ENCODE peak calls at places on chromosome 6, in four cellular contexts. U is H7, I is breast epithelium, M is OCI-LY7. H is an unnamed sample. For H3K36me3, the result is how much of the 10 kb centered on the place peaks cover.

GRCh38 chr6:30175765-30176164 is 12.4 kb downstream of the TRIM15 start:
- DNase-seq in M (no peak), U (no peak), I (no peak), H (no peak)

GRCh38 chr6:144219056-144219685 is 66.0 kb upstream of the UTRN start:
- DNase-seq in M (peak), U (peak), I (no peak), H (peak)

GRCh38 chr6:163572612-163573011 is 158.1 kb downstream of the QKI start:
- DNase-seq in M (no peak), U (no peak), I (no peak), H (no peak)

GRCh38 chr6:31651602-31652191 is 764 bp downstream of the BAG6 start:
- DNase-seq in U (peak), M (no peak), I (no peak), H (no peak)

GRCh38 chr6:34817337-34817910 is 25.5 kb downstream of the BLTP3A start:
- DNase-seq in U (no peak), I (no peak), M (no peak), H (no peak)

GRCh38 chr6:2780109-2780730 is 15.0 kb downstream of the WRNIP1 start:
- DNase-seq in M (no peak), U (no peak), I (no peak), H (no peak)

GRCh38 chr6:154096834-154097233 is 57.8 kb downstream of the OPRM1 start:
- DNase-seq in I (no peak), M (no peak), U (no peak), H (no peak)

GRCh38 chr6:38435330-38435729 is 204.4 kb downstream of the BTBD9 start:
- DNase-seq in U (no peak), I (no peak), M (no peak), H (no peak)

GRCh38 chr6:40535105-40535783 is 51.9 kb downstream of the LRFN2 start:
- DNase-seq in U (no peak), I (no peak), M (no peak), H (no peak)

GRCh38 chr6:148289153-148289552 is 53.5 kb upstream of the SASH1 start:
- DNase-seq in I (no peak), M (no peak), U (no peak), H (no peak)

GRCh38 chr6:3324262-3324942 is 65.7 kb downstream of the PSMG4 start:
- DNase-seq in M (no peak), I (no peak), U (no peak), H (no peak)

GRCh38 chr6:40933864-40934263 is 105.2 kb downstream of the UNC5CL start:
- DNase-seq in U (no peak), M (no peak), I (no peak), H (no peak)

GRCh38 chr6:14123331-14124105 is 5.9 kb downstream of the CD83 start:
- DNase-seq in U (no peak), I (no peak), M (no peak), H (no peak)

GRCh38 chr6:100466410-100467143 is 1.9 kb upstream of the SIM1 start:
- DNase-seq in M (no peak), U (peak), I (no peak), H (no peak)

GRCh38 chr6:147201885-147202515 is 2.2 kb upstream of the STXBP5 start:
- DNase-seq in M (peak), U (peak), I (no peak), H (no peak)

DNA sequence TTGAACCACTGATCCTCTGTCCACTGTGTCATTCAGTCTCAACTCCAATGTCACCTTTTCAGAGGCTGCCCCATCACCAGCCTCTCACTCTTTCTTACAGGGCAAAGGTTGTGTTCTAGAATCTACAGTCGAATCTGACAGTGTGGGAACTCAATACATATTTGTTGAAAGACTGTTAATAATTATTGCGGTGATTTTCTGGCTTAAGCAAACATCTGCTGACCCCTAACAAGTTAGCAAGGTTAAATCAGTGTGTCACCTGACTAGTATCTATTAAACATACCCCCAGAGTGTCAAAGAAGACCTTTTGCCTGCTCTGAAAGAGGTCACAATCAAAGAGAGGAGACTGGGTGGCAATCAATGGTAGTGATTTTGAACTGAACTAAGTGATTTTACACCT is 41.9 kb downstream of the ELOVL2 start:
- DNase-seq in U (no peak), I (no peak), M (no peak), H (no peak)
- H3K36me3 ChIP-seq in U (under half), I (under half), M (under half), H (under half)

DNA sequence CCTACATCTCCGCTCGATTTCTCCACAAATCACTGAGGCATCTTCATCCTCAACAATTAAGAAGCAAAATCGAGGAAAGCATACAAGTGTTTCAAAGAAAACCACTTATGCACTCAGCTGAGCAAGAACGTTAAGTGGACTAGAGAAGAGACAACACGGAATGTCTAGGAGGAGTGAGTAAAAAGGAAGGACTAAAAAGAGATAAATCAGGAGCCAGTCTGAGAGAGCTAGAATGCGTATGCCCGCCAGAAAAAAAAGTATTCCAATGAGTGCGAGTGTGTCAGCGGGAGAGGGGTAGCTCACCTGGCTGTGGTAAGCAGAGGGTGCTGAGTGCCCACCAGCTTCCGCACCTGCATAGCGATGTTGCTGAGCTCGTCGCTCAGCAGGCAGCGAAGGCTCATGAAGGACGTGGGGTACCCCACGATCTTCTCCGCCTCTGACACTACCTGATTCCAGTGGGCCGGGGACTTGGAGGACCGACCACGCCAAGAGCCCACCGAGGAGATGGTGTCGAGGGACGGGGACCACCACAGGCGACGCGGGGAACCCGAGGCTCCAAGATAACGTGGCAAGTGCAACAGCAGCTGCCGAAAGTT is 579 bp downstream of the PDSS2 start:
- DNase-seq in I (no peak), M (peak), U (peak), H (no peak)
- H3K36me3 ChIP-seq in I (under half), M (under half), U (under half), H (under half)

DNA sequence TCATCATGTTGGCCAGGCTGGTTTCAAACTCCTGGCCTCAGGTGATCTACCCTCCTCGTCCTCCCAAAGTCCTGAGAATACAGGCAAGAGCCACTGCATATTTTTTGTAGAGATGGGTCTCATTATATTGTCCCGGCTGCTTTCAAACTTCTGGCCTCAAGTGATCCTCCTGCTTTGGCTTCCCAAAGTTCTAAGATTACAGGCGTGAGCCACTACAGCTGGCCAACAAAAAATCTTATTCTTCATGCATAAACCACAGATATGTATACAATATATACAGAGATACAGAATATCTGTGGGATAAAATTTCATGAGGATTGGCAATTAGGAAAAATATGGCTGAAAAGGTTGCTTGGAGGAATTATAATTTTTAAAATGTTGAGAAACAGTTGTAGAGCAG is 49.9 kb downstream of the SLC35A1 start:
- DNase-seq in I (no peak), U (no peak), M (no peak), H (no peak)
- H3K36me3 ChIP-seq in I (under half), U (under half), M (half or more), H (under half)

GRCh38 chr6:63709148-63709547 is 73.5 kb downstream of the PHF3 start:
- DNase-seq in I (no peak), U (no peak), M (no peak), H (no peak)

GRCh38 chr6:63706630-63707029 is 71.0 kb downstream of the PHF3 start:
- DNase-seq in U (no peak), I (no peak), M (no peak), H (no peak)

GRCh38 chr6:63708631-63709030 is 73.0 kb downstream of the PHF3 start:
- DNase-seq in I (no peak), M (no peak), U (no peak), H (no peak)

GRCh38 chr6:63705707-63706106 is 70.1 kb downstream of the PHF3 start:
- DNase-seq in I (no peak), U (no peak), M (no peak), H (no peak)
- H3K36me3 ChIP-seq in I (under half), U (under half), M (half or more), H (under half)